ENCODE peak calls at places on chromosomes 16 and 17, in six cellular contexts. Z, E, K, M, O and X are unnamed samples.

GRCh38 chr16:23608194-23608593 is 12.1 kb upstream of the NDUFAB1 start:
- DNase-seq in K (no peak), O (no peak), E (no peak), M (no peak), Z (no peak), X (no peak)

GRCh38 chr17:71975998-71976649 is 144.7 kb upstream of the SOX9 start:
- DNase-seq in E (no peak), O (peak), Z (peak), M (no peak), K (no peak), X (peak)

GRCh38 chr16:16133943-16134604 is 89.2 kb downstream of the ABCC6 start:
- DNase-seq in Z (no peak), E (no peak), K (no peak), O (no peak), M (no peak), X (no peak)

GRCh38 chr17:57875109-57876022 is 25.5 kb upstream of the MRPS23 start:
- DNase-seq in M (no peak), E (no peak), Z (peak), K (no peak), O (peak), X (peak)

GRCh38 chr17:34171245-34171818 is 83.8 kb upstream of the CCL2 start:
- DNase-seq in Z (peak), E (peak), O (peak), K (peak), M (peak), X (no peak)

GRCh38 chr17:2449486-2449885 is 48.6 kb upstream of the MNT start:
- DNase-seq in Z (no peak), E (no peak), K (no peak), M (no peak), O (no peak), X (no peak)

GRCh38 chr17:34156741-34157589 is 98.1 kb upstream of the CCL2 start:
- DNase-seq in Z (no peak), M (no peak), K (no peak), O (no peak), E (no peak), X (no peak)

GRCh38 chr17:77089118-77089477 is 51.7 kb upstream of the SEC14L1 start:
- DNase-seq in K (no peak), E (no peak), O (no peak), Z (no peak), M (no peak), X (no peak)

GRCh38 chr17:80292557-80292956 is 31.9 kb downstream of the RNF213 start:
- DNase-seq in M (no peak), K (no peak), Z (no peak), E (no peak), O (no peak), X (no peak)

GRCh38 chr16:11384184-11384955 is 39.1 kb downstream of the RMI2 start:
- DNase-seq in E (no peak), Z (no peak), M (no peak), O (no peak), K (no peak), X (no peak)

GRCh38 chr17:61393904-61394629 is 5.6 kb upstream of the TBX2 start:
- DNase-seq in Z (no peak), E (no peak), O (peak), K (no peak), M (no peak), X (no peak)

GRCh38 chr17:56752263-56752662 is 81.5 kb downstream of the C17orf67 start:
- DNase-seq in K (peak), O (no peak), Z (no peak), M (no peak), E (no peak), X (no peak)

GRCh38 chr17:253091-253846 is 71.8 kb upstream of the DOC2B start:
- DNase-seq in M (no peak), E (no peak), O (peak), Z (no peak), K (no peak), X (no peak)

GRCh38 chr16:29802416-29802935 is 3.9 kb upstream of the MAZ start:
- DNase-seq in O (no peak), Z (no peak), E (no peak), M (no peak), K (no peak), X (no peak)

GRCh38 chr16:68448360-68448970 is at the start of gene SMPD3:
- DNase-seq in K (peak), E (peak), M (peak), Z (peak), O (peak), X (peak)

GRCh38 chr16:48271728-48272127 is 24.4 kb upstream of the ABCC11 start:
- DNase-seq in Z (no peak), E (no peak), O (no peak), K (no peak), M (no peak), X (no peak)

GRCh38 chr17:71975331-71975801 is 145.5 kb upstream of the SOX9 start:
- DNase-seq in E (no peak), O (peak), M (no peak), Z (peak), K (no peak), X (peak)

GRCh38 chr16:54067317-54068065 is 219.1 kb downstream of the IRX3 start:
- DNase-seq in M (no peak), E (no peak), O (no peak), K (no peak), Z (no peak), X (no peak)

GRCh38 chr17:36463916-36464764 is 22.3 kb upstream of the ZNHIT3 start:
- DNase-seq in K (no peak), O (peak), Z (no peak), E (peak), M (peak), X (no peak)

GRCh38 chr16:78503501-78504110 is 404.2 kb downstream of the WWOX start:
- DNase-seq in O (no peak), E (peak), M (peak), K (peak), Z (peak), X (no peak)

GRCh38 chr16:84513111-84514065 is 8.9 kb upstream of the MEAK7 start:
- DNase-seq in O (no peak), Z (no peak), E (no peak), M (no peak), K (no peak), X (no peak)

GRCh38 chr17:11285946-11286345 is 44.9 kb downstream of the SHISA6 start:
- DNase-seq in Z (no peak), O (no peak), E (no peak), M (no peak), K (no peak), X (no peak)

GRCh38 chr17:44981221-44981968 is 13.3 kb upstream of the C1QL1 start:
- DNase-seq in Z (no peak), O (no peak), E (no peak), K (no peak), M (no peak), X (peak)

GRCh38 chr16:23999663-24000062 is 163.9 kb downstream of the PRKCB start:
- DNase-seq in K (no peak), O (no peak), M (no peak), Z (no peak), E (peak), X (no peak)

GRCh38 chr17:42414782-42415409 is 8.2 kb downstream of the CAVIN1 start:
- DNase-seq in M (peak), O (no peak), K (no peak), E (peak), Z (no peak), X (no peak)

GRCh38 chr16:66315210-66315825 is 51.2 kb upstream of the CDH5 start:
- DNase-seq in Z (peak), M (peak), E (peak), O (peak), K (peak), X (peak)

GRCh38 chr16:50467943-50468748 is 80.0 kb upstream of the NKD1 start:
- DNase-seq in O (peak), Z (peak), K (peak), E (no peak), M (peak), X (no peak)

GRCh38 chr17:76370261-76370993 is 14.0 kb upstream of the SPHK1 start:
- DNase-seq in O (peak), Z (no peak), K (no peak), M (no peak), E (no peak), X (peak)